ENCODE peak calls at places on chromosomes 5 and 9, in nine cellular contexts. O is fibroblast of lung, T is BJ, Z is epithelial cell of esophagus, M is SK-N-SH, U is fibroblast of the aortic adventitia, Y is HCT116, E is psoas muscle, J is choroid plexus epithelial cell. S is an unnamed sample.

GRCh38 chr5:177096162-177097015 is 9.7 kb downstream of the FGFR4 start:
- DNase-seq in Z (no peak), M (peak; percentile 60), O (no peak), U (no peak), E (no peak), Y (no peak), J (no peak), T (no peak), S (no peak)

GRCh38 chr5:88881566-88881965 is 1.4 kb downstream of the MEF2C start:
- DNase-seq in U (peak; percentile 60), M (no peak), T (no peak), Y (no peak), E (no peak), Z (no peak), O (peak; percentile 41), J (peak; percentile 45), S (no peak)

GRCh38 chr9:134320916-134321570 is 5.2 kb upstream of the RXRA start:
- DNase-seq in T (no peak), U (no peak), M (no peak), O (no peak), Y (no peak), E (peak; percentile 23), J (no peak), Z (no peak), S (no peak)

GRCh38 chr5:177133845-177134652 is 476 bp downstream of the NSD1 start:
- DNase-seq in U (peak; percentile 37), J (peak; percentile 55), M (peak; percentile 89), Z (peak; percentile 39), E (peak; percentile 40), T (no peak), O (peak; percentile 46), Y (no peak), S (no peak)

GRCh38 chr9:89881431-89881830 is 276.6 kb downstream of the GADD45G start:
- DNase-seq in E (no peak), U (no peak), Y (no peak), T (no peak), O (no peak), Z (no peak), M (no peak), J (no peak), S (no peak)

GRCh38 chr5:14663734-14664269 is 716 bp upstream of the OTULIN start:
- DNase-seq in U (peak; percentile 43), M (peak; percentile 54), J (peak; percentile 44), T (no peak), Y (no peak), O (no peak), E (no peak), Z (no peak), S (no peak)

GRCh38 chr5:131379723-131380122 is 115.9 kb downstream of the CDC42SE2 start:
- DNase-seq in T (no peak), E (no peak), U (no peak), Y (no peak), Z (peak; percentile 58), M (no peak), O (peak; percentile 36), J (peak; percentile 91), S (no peak)

GRCh38 chr5:100647461-100648230 is 112.5 kb downstream of the FAM174A start:
- DNase-seq in Y (no peak), M (no peak), U (no peak), O (no peak), J (peak; percentile 57), E (peak; percentile 24), T (no peak), Z (peak; percentile 69), S (no peak)

GRCh38 chr9:38375572-38375963 is 16.9 kb upstream of the ALDH1B1 start:
- DNase-seq in O (no peak), M (no peak), Y (no peak), T (no peak), E (no peak), Z (no peak), J (no peak), U (no peak), S (no peak)

GRCh38 chr5:150815010-150815409 is 31.3 kb upstream of the IRGM start:
- DNase-seq in T (no peak), Z (no peak), E (no peak), O (no peak), M (no peak), Y (no peak), J (no peak), U (no peak), S (no peak)
- H3K4me3 ChIP-seq in T (no peak overlapping the region), Z (no peak overlapping the region), E (no peak overlapping the region), O (no peak overlapping the region), M (no peak overlapping the region), Y (no peak overlapping the region), J (no peak overlapping the region), U (no peak overlapping the region), S (no peak overlapping the region)

GRCh38 chr5:73437126-73438047 is 11.2 kb downstream of the FOXD1 start:
- DNase-seq in Y (peak; percentile 48), J (peak; percentile 88), Z (peak; percentile 29), M (peak; percentile 69), E (peak; percentile 61), U (peak; percentile 33), T (no peak), O (peak; percentile 77), S (no peak)
- H3K4me3 ChIP-seq in Y (peak overlapping the region; percentile 45), J (peak overlapping the region; percentile 51), Z (peak overlapping the region; percentile 18), M (peak overlapping the region; percentile 38), E (peak overlapping the region; percentile 47), U (no peak overlapping the region), T (peak overlapping the region; percentile 25), O (peak overlapping the region; percentile 37), S (peak overlapping the region; percentile 60)

DNA sequence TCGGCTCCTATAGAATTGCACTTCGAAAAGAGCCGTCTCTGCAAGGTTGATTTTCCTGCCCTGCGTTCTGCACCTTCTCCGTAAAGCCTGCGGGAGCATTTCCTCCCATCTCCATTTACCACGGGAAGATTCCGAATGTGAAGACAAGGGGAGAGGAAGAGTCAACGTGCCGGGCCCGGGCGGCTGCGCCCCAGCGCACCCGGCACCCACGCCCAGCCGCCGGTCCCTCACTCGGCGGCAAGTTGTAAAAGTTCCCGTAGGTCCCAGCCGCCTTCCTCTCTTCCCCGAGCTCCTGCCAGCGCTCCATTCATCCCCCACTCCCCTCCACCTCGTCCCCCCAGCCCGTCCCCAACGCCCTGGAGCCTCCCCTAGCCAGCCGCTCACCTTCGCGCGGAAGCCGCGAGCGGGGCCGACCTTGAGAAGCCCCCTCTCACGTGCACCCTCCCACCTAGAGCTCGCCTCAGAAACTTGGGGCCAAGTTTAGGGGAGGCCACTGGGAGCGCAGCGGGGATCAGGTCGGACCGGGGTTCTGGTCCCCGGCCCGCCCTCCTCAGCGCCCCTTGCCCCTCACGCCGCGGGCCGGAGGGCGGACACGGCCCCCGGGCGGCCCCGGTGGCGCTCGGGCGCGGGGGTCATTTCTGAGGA is 387 bp downstream of the BNC2 start:
- DNase-seq in E (peak; percentile 29), Y (no peak), U (no peak), T (no peak), J (peak; percentile 27), Z (no peak), O (no peak), M (peak; percentile 67), S (no peak)
- H3K4me3 ChIP-seq in E (peak overlapping the region; percentile 87), Y (no peak overlapping the region), U (peak overlapping the region; percentile 85), T (peak overlapping the region; percentile 79), J (peak overlapping the region; percentile 85), Z (peak overlapping the region; percentile 42), O (peak overlapping the region; percentile 70), M (peak overlapping the region; percentile 85), S (peak overlapping the region; percentile 80)

GRCh38 chr5:148382961-148383360 is 797 bp upstream of the FBXO38 start:
- DNase-seq in U (peak; percentile 11), Z (no peak), O (peak; percentile 14), T (no peak), Y (no peak), M (no peak), E (no peak), J (peak; percentile 5), S (no peak)
- H3K4me3 ChIP-seq in U (peak overlapping the region; percentile 87), Z (peak overlapping the region; percentile 91), O (peak overlapping the region; percentile 88), T (peak overlapping the region; percentile 71), Y (peak overlapping the region; percentile 85), M (peak overlapping the region; percentile 87), E (peak overlapping the region; percentile 87), J (peak overlapping the region; percentile 88), S (peak overlapping the region; percentile 81)

GRCh38 chr5:113119271-113119924 is 142.8 kb downstream of the DCP2 start:
- DNase-seq in J (peak; percentile 24), Y (no peak), O (peak; percentile 42), M (peak; percentile 29), Z (no peak), T (no peak), U (peak; percentile 49), E (peak; percentile 53), S (no peak)
- H3K4me3 ChIP-seq in J (no peak overlapping the region), Y (no peak overlapping the region), O (no peak overlapping the region), M (no peak overlapping the region), Z (no peak overlapping the region), T (no peak overlapping the region), U (no peak overlapping the region), E (no peak overlapping the region), S (no peak overlapping the region)